ENCODE peak calls at places on chromosomes 7 and 10, in nine cellular contexts. G is MM.1S, V is heart left ventricle, A is stomach, X is A549, L is OCI-LY7, J is Peyer's patch, O is IMR-90, R is ovary. T is an unnamed sample.

GRCh38 chr10:128310966-128311658 is 184.9 kb upstream of the MKI67 start:
- DNase-seq in J (no peak), O (no peak), V (no peak), X (no peak), G (no peak), R (no peak), A (no peak), L (no peak), T (no peak)

GRCh38 chr7:139041378-139042053 is 5.7 kb upstream of the ZC3HAV1L start:
- DNase-seq in O (no peak), G (no peak), A (no peak), L (no peak), V (no peak), R (no peak), J (no peak), X (no peak), T (no peak)

GRCh38 chr10:21530616-21531015 is 3.4 kb upstream of the MLLT10 start:
- DNase-seq in G (no peak), A (no peak), X (peak; percentile 16), O (no peak), L (no peak), V (no peak), R (no peak), J (no peak), T (no peak)

GRCh38 chr7:66415659-66416265 is 210.6 kb downstream of the TPST1 start:
- DNase-seq in J (no peak), X (no peak), O (peak; percentile 59), G (no peak), V (no peak), R (no peak), A (no peak), L (no peak), T (no peak)

GRCh38 chr7:48101880-48102448 is 12.9 kb downstream of the UPP1 start:
- DNase-seq in X (no peak), R (no peak), O (no peak), G (no peak), L (no peak), A (no peak), V (no peak), J (no peak), T (no peak)

GRCh38 chr10:80544316-80544953 is 6.7 kb downstream of the SH2D4B start:
- DNase-seq in G (no peak), O (no peak), R (no peak), J (no peak), V (no peak), X (no peak), L (no peak), A (no peak), T (no peak)

GRCh38 chr7:100825215-100825671 is 2.1 kb downstream of the EPHB4 start:
- DNase-seq in V (peak; percentile 53), G (no peak), A (no peak), L (no peak), R (no peak), O (no peak), X (no peak), J (no peak), T (peak; percentile 54)

GRCh38 chr7:55784151-55784550 is 78.4 kb downstream of the SEPTIN14 start:
- DNase-seq in A (no peak), J (no peak), R (no peak), V (no peak), L (no peak), O (no peak), X (no peak), G (no peak), T (no peak)

GRCh38 chr7:105830405-105831218 is 45.8 kb downstream of the ATXN7L1 start:
- DNase-seq in G (no peak), J (no peak), A (no peak), O (peak; percentile 98), V (no peak), L (no peak), R (no peak), X (peak; percentile 91), T (no peak)

GRCh38 chr7:120985839-120986238 is 2.7 kb upstream of the CPED1 start:
- DNase-seq in A (no peak), G (no peak), R (no peak), J (no peak), L (no peak), O (no peak), V (no peak), X (no peak), T (no peak)

GRCh38 chr7:87624628-87625027 is 3.6 kb upstream of the RUNDC3B start:
- DNase-seq in L (no peak), A (no peak), O (no peak), J (no peak), X (no peak), R (no peak), V (no peak), G (no peak), T (no peak)

GRCh38 chr10:47207280-47207613 is 92.8 kb upstream of the GDF10 start:
- DNase-seq in L (no peak), X (no peak), R (no peak), V (no peak), J (no peak), G (no peak), O (no peak), A (no peak), T (no peak)

GRCh38 chr7:30029696-30030095 is 1.5 kb downstream of the PLEKHA8 start:
- DNase-seq in X (no peak), V (no peak), R (no peak), A (no peak), O (no peak), J (no peak), G (peak; percentile 54), L (peak; percentile 62), T (no peak)

GRCh38 chr7:3210531-3210930 is 90.5 kb upstream of the SDK1 start:
- DNase-seq in J (no peak), L (no peak), R (no peak), G (no peak), A (no peak), O (no peak), V (no peak), X (no peak), T (no peak)

GRCh38 chr7:158019726-158020705 is 567.6 kb downstream of the PTPRN2 start:
- DNase-seq in V (no peak), O (no peak), A (peak; percentile 24), R (no peak), J (peak; percentile 33), X (no peak), L (no peak), G (no peak), T (no peak)

GRCh38 chr10:125709553-125710266 is 9.8 kb upstream of the EDRF1 start:
- DNase-seq in V (no peak), X (no peak), L (no peak), A (no peak), G (no peak), O (peak; percentile 55), R (no peak), J (no peak), T (no peak)

GRCh38 chr10:91220954-91221696 is 662 bp downstream of the PCGF5 start:
- DNase-seq in O (peak; percentile 19), X (peak; percentile 28), A (peak; percentile 30), R (no peak), G (peak; percentile 41), L (peak; percentile 66), J (peak; percentile 62), V (peak; percentile 36), T (no peak)

GRCh38 chr10:18179901-18180300 is 39.7 kb downstream of the CACNB2 start:
- DNase-seq in G (no peak), V (peak; percentile 37), R (peak; percentile 29), O (peak; percentile 87), A (no peak), J (no peak), L (no peak), X (no peak), T (no peak)

GRCh38 chr10:114258274-114258840 is 19.3 kb downstream of the VWA2 start:
- DNase-seq in R (no peak), V (no peak), O (no peak), L (no peak), J (no peak), G (no peak), A (peak; percentile 39), X (no peak), T (no peak)

GRCh38 chr7:142787034-142787768 is 16.4 kb downstream of the PRSS2 start:
- DNase-seq in V (no peak), O (no peak), G (no peak), R (peak; percentile 57), J (no peak), A (no peak), X (no peak), L (no peak), T (no peak)

GRCh38 chr10:84358743-84359142 is 30.4 kb downstream of the CCSER2 start:
- DNase-seq in R (no peak), J (no peak), X (no peak), L (no peak), G (no peak), A (no peak), V (no peak), O (no peak), T (no peak)
- H3K4me1 ChIP-seq in R (peaks cover 4% of the 10 kb centered on the region), J (no peaks in the 10 kb centered on the region), X (peaks cover 33% of the 10 kb centered on the region), L (no peaks in the 10 kb centered on the region), G (peaks cover 4% of the 10 kb centered on the region), A (peaks cover 20% of the 10 kb centered on the region), V (peaks cover 71% of the 10 kb centered on the region), O (peaks cover 8% of the 10 kb centered on the region), T (peaks cover 49% of the 10 kb centered on the region)

GRCh38 chr10:14478639-14479038 is 147.9 kb upstream of the FRMD4A start:
- DNase-seq in G (peak; percentile 38), J (no peak), O (peak; percentile 84), L (peak; percentile 18), V (peak; percentile 76), R (peak; percentile 41), A (peak; percentile 49), X (peak; percentile 49), T (peak; percentile 65)
- H3K27ac ChIP-seq in G (no peak overlapping the region), J (no peak overlapping the region), O (no peak overlapping the region), L (no peak overlapping the region), V (no peak overlapping the region), R (no peak overlapping the region), A (no peak overlapping the region), X (no peak overlapping the region), T (no peak overlapping the region)

GRCh38 chr10:61992683-61993629 is 91.5 kb downstream of the ARID5B start:
- DNase-seq in L (peak; percentile 67), O (peak; percentile 88), R (peak; percentile 70), V (peak; percentile 49), A (peak; percentile 52), J (peak; percentile 80), X (peak; percentile 50), G (no peak), T (peak; percentile 54)
- H3K4me1 ChIP-seq in L (peaks cover 100% of the 10 kb centered on the region), O (peaks cover 12% of the 10 kb centered on the region), R (peaks cover 8% of the 10 kb centered on the region), V (peaks cover 59% of the 10 kb centered on the region), A (peaks cover 26% of the 10 kb centered on the region), J (no peaks in the 10 kb centered on the region), X (peaks cover 18% of the 10 kb centered on the region), G (peaks cover 10% of the 10 kb centered on the region), T (peaks cover 66% of the 10 kb centered on the region)

DNA sequence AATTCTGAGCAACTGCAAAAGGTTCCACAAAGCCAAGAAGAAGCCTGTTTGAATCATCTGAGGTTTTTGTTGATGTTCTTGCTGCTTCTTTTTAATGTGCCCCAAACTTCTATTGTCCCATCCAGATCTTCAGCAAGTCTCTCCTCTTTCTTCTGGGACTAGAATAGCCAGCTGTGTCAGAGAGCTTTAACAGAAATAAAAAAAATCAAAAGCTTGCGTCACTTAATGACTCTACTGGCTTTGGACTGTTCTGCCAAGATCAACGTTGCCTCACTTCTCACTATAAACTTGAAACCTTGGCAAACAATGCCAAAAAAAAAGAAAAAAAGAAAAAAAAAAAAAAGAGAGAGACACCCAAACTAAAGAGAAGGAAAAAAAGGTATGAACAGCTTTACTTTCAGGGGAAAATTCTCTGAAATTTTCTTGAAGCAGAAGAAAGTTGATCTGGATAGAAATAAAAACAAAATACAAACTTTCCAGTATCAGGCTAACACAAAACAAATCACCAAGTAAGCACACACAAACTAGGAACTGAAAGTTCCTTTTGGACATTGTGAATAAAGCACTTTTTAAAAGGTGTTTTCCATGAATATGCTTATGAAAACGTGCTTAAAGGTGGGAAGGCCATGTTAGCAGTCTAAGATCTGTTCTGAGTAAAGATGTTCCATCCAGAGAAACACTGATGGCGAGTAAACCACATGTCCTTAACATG is 14.8 kb downstream of the USP54 start:
- DNase-seq in J (no peak), O (peak; percentile 91), A (peak; percentile 46), L (no peak), R (peak; percentile 74), G (no peak), X (peak; percentile 19), V (peak; percentile 38), T (peak; percentile 31)
- H3K27ac ChIP-seq in J (peak overlapping the region; percentile 65), O (no peak overlapping the region), A (no peak overlapping the region), L (no peak overlapping the region), R (peak overlapping the region; percentile 68), G (no peak overlapping the region), X (peak overlapping the region; percentile 34), V (peak overlapping the region; percentile 59), T (peak overlapping the region; percentile 83)

T was measured in heart right ventricle.